ENCODE peak calls at places on chromosome 22, in nine cellular contexts. Q is AG10803, T is RPMI8226, S is AG08395, F is RWPE2, I is DMS153, Y is lung, P is EL, X is NCI-H146. O is an unnamed sample.

GRCh38 chr22:35467788-35468187 is 67.8 kb downstream of the MCM5 start:
- DNase-seq in T (no peak), I (peak; percentile 65), S (peak; percentile 70), F (no peak), Q (peak; percentile 53), X (peak; percentile 75), P (peak; percentile 59), Y (peak; percentile 45), O (peak; percentile 82)

GRCh38 chr22:27308513-27308912 is 493.0 kb downstream of the MN1 start:
- DNase-seq in X (no peak), Y (no peak), F (no peak), T (no peak), S (no peak), Q (no peak), P (no peak), I (no peak), O (no peak)

GRCh38 chr22:39494471-39495120 is 7.5 kb upstream of the MIEF1 start:
- DNase-seq in S (no peak), F (no peak), Y (no peak), X (no peak), P (peak; percentile 37), T (no peak), Q (peak; percentile 37), I (no peak), O (no peak)

GRCh38 chr22:46366327-46366731 is 30.8 kb downstream of the TRMU start:
- DNase-seq in T (no peak), Q (no peak), F (no peak), S (no peak), I (no peak), P (no peak), Y (no peak), X (no peak), O (no peak)

GRCh38 chr22:46090051-46090591 is 60.2 kb upstream of the PPARA start:
- DNase-seq in Q (no peak), P (no peak), I (peak; percentile 37), T (no peak), F (peak; percentile 59), S (no peak), X (no peak), Y (no peak), O (no peak)

GRCh38 chr22:45626198-45626651 is 45.4 kb upstream of the ATXN10 start:
- DNase-seq in S (no peak), I (peak; percentile 85), T (no peak), Q (no peak), Y (peak; percentile 46), X (no peak), F (peak; percentile 90), P (no peak), O (no peak)

GRCh38 chr22:20440637-20441591 is 3.3 kb upstream of the SCARF2 start:
- DNase-seq in X (no peak), Q (no peak), T (no peak), I (no peak), S (no peak), Y (no peak), P (no peak), F (peak; percentile 26), O (no peak)

GRCh38 chr22:41092847-41093371 is 517 bp downstream of the EP300 start:
- DNase-seq in T (peak; percentile 57), P (peak; percentile 40), F (no peak), X (peak; percentile 25), S (no peak), Q (peak; percentile 23), Y (peak; percentile 38), I (no peak), O (no peak)

GRCh38 chr22:23225337-23225723 is 45.0 kb downstream of the BCR start:
- DNase-seq in F (peak; percentile 35), Q (no peak), P (no peak), T (no peak), I (no peak), S (no peak), X (no peak), Y (no peak), O (no peak)

GRCh38 chr22:47122441-47123000 is 360.1 kb downstream of the TBC1D22A start:
- DNase-seq in X (no peak), F (no peak), P (no peak), T (no peak), Y (no peak), Q (no peak), S (no peak), I (no peak), O (no peak)

GRCh38 chr22:35995772-35996171 is 32.9 kb downstream of the RBFOX2 start:
- DNase-seq in F (no peak), S (peak; percentile 95), T (no peak), I (no peak), P (peak; percentile 95), Y (peak; percentile 51), Q (peak; percentile 97), X (no peak), O (no peak)

GRCh38 chr22:22171357-22172218 is 73.0 kb upstream of the VPREB1 start:
- DNase-seq in Y (no peak), Q (peak; percentile 5), F (no peak), X (no peak), P (no peak), I (no peak), S (peak; percentile 30), T (peak; percentile 55), O (no peak)

O was measured in nucleus accumbens.